ENCODE peak calls at places on chromosomes 16 and 17, in eight cellular contexts. A is AG10803; R is lung; U is central memory CD4-positive, alpha-beta T cell; X is activated naive CD4-positive, alpha-beta T cell treated with anti-CD3 and anti-CD28 coated beads for 36 hours; S is RPMI7951; V is substantia nigra; Q is NCI-H345. O is an unnamed sample.
A peak's percentile ranks its signal among the peaks of the same experiment; 100 is the strongest.

GRCh38 chr16:81633680-81634379 is 145.3 kb upstream of the PLCG2 start:
- DNase-seq in A (no peak), R (no peak), U (no peak), X (peak; percentile 65), S (no peak), V (no peak), Q (no peak), O (no peak)

GRCh38 chr16:52528393-52529080 is 18.4 kb downstream of the TOX3 start:
- DNase-seq in A (no peak), R (peak; percentile 79), U (no peak), X (no peak), S (no peak), V (no peak), Q (peak; percentile 3), O (peak; percentile 2)

GRCh38 chr17:12282056-12282455 is 261.4 kb downstream of the MAP2K4 start:
- DNase-seq in A (peak; percentile 36), R (no peak), U (no peak), X (no peak), S (no peak), V (no peak), Q (no peak), O (no peak)

GRCh38 chr16:81466351-81466960 is 21.8 kb downstream of the CMIP start:
- DNase-seq in A (peak; percentile 70), R (no peak), U (no peak), X (no peak), S (no peak), V (no peak), Q (no peak), O (peak; percentile 15)

GRCh38 chr17:76554131-76554530 is 14.3 kb downstream of the PRCD start:
- DNase-seq in A (no peak), R (no peak), U (no peak), X (no peak), S (no peak), V (peak; percentile 69), Q (no peak), O (peak; percentile 78)

GRCh38 chr17:49003557-49004511 is 6.6 kb downstream of the IGF2BP1 start:
- DNase-seq in A (peak; percentile 49), R (no peak), U (no peak), X (no peak), S (peak; percentile 39), V (no peak), Q (no peak), O (no peak)

GRCh38 chr16:54080524-54081008 is 206.0 kb downstream of the IRX3 start:
- DNase-seq in A (peak; percentile 60), R (no peak), U (no peak), X (no peak), S (peak; percentile 96), V (no peak), Q (no peak), O (peak; percentile 98)

GRCh38 chr16:31200821-31201510 is 1.6 kb downstream of the PYCARD start:
- DNase-seq in A (no peak), R (no peak), U (peak; percentile 56), X (peak; percentile 68), S (peak; percentile 53), V (no peak), Q (no peak), O (peak; percentile 47)

GRCh38 chr17:60141111-60142018 is 8.4 kb upstream of the CA4 start:
- DNase-seq in A (peak; percentile 23), R (no peak), U (no peak), X (no peak), S (peak; percentile 43), V (no peak), Q (no peak), O (no peak)

GRCh38 chr17:75338335-75338734 is 49.1 kb upstream of the SLC25A19 start:
- DNase-seq in A (peak; percentile 54), R (no peak), U (peak; percentile 33), X (no peak), S (peak; percentile 74), V (no peak), Q (no peak), O (no peak)

GRCh38 chr17:10041287-10041612 is 136.2 kb upstream of the RCVRN start:
- DNase-seq in A (peak; percentile 27), R (no peak), U (no peak), X (no peak), S (no peak), V (no peak), Q (no peak), O (no peak)

GRCh38 chr16:27238591-27238990 is 30.0 kb downstream of the NSMCE1 start:
- DNase-seq in A (no peak), R (no peak), U (no peak), X (no peak), S (no peak), V (no peak), Q (no peak), O (no peak)

GRCh38 chr17:51853857-51854256 is 304.7 kb downstream of the CA10 start:
- DNase-seq in A (no peak), R (no peak), U (no peak), X (no peak), S (no peak), V (no peak), Q (peak; percentile 63), O (no peak)

GRCh38 chr17:418421-418751 is 65.8 kb upstream of the RPH3AL start:
- DNase-seq in A (no peak), R (no peak), U (peak; percentile 72), X (peak; percentile 84), S (no peak), V (no peak), Q (no peak), O (no peak)

GRCh38 chr16:30049871-30050270 is 15.7 kb upstream of the ALDOA start:
- DNase-seq in A (no peak), R (no peak), U (no peak), X (no peak), S (no peak), V (peak; percentile 69), Q (no peak), O (no peak)

O was measured in SK-MEL-5.